ENCODE peak calls at places on chromosomes 11 and 22, in nine cellular contexts. Z, L, G, O, T, K, I, Q and X are unnamed samples.

GRCh38 chr22:21449531-21450319 is 17.5 kb upstream of the TMEM191C start:
- DNase-seq in Z (no peak), L (peak), G (no peak), O (no peak), T (peak), K (no peak), I (peak), Q (peak), X (peak)

GRCh38 chr22:29351042-29351441 is 35.5 kb upstream of the RASL10A start:
- DNase-seq in Z (no peak), L (peak), G (no peak), O (no peak), T (no peak), K (no peak), I (no peak), Q (no peak), X (no peak)

GRCh38 chr11:35525501-35526175 is at the start of gene PAMR1:
- DNase-seq in Z (peak), L (peak), G (peak), O (no peak), T (peak), K (no peak), I (peak), Q (peak), X (no peak)

GRCh38 chr11:34356130-34356529 is 1.7 kb downstream of the ABTB2 start:
- DNase-seq in Z (no peak), L (no peak), G (no peak), O (no peak), T (no peak), K (no peak), I (no peak), Q (no peak), X (no peak)

GRCh38 chr11:99589771-99590170 is 569.0 kb downstream of the CNTN5 start:
- DNase-seq in Z (no peak), L (no peak), G (no peak), O (no peak), T (no peak), K (no peak), I (no peak), Q (no peak), X (no peak)

GRCh38 chr22:19607198-19608113 is 83.2 kb upstream of the CLDN5 start:
- DNase-seq in Z (no peak), L (no peak), G (no peak), O (no peak), T (no peak), K (no peak), I (peak), Q (no peak), X (no peak)

GRCh38 chr11:113242767-113243397 is 71.5 kb upstream of the TTC12 start:
- DNase-seq in Z (no peak), L (no peak), G (no peak), O (no peak), T (no peak), K (no peak), I (peak), Q (no peak), X (no peak)

GRCh38 chr11:112004389-112004788 is 20.8 kb upstream of the DLAT start:
- DNase-seq in Z (no peak), L (no peak), G (no peak), O (no peak), T (no peak), K (peak), I (no peak), Q (no peak), X (no peak)

GRCh38 chr11:33525789-33526188 is 174.8 kb downstream of the C11orf91 start:
- DNase-seq in Z (no peak), L (no peak), G (no peak), O (no peak), T (no peak), K (no peak), I (no peak), Q (no peak), X (no peak)

GRCh38 chr11:125797641-125798040 is 9.7 kb downstream of the PATE3 start:
- DNase-seq in Z (no peak), L (no peak), G (no peak), O (no peak), T (no peak), K (no peak), I (no peak), Q (no peak), X (no peak)

GRCh38 chr22:46372686-46373085 is 37.2 kb downstream of the TRMU start:
- DNase-seq in Z (no peak), L (no peak), G (peak), O (no peak), T (no peak), K (no peak), I (no peak), Q (no peak), X (no peak)

GRCh38 chr22:50571264-50572175 is 6.7 kb downstream of the CPT1B start:
- DNase-seq in Z (no peak), L (no peak), G (peak), O (no peak), T (no peak), K (no peak), I (no peak), Q (no peak), X (no peak)

GRCh38 chr11:36447947-36448346 is 62.1 kb downstream of the TRAF6 start:
- DNase-seq in Z (peak), L (no peak), G (no peak), O (no peak), T (no peak), K (no peak), I (no peak), Q (no peak), X (no peak)

GRCh38 chr11:6012055-6012668 is 5.4 kb upstream of the OR56A4 start:
- DNase-seq in Z (no peak), L (no peak), G (no peak), O (no peak), T (no peak), K (no peak), I (no peak), Q (no peak), X (no peak)

GRCh38 chr22:46122511-46122971 is 27.8 kb upstream of the PPARA start:
- DNase-seq in Z (peak), L (peak), G (peak), O (no peak), T (peak), K (peak), I (peak), Q (peak), X (no peak)

GRCh38 chr22:43293661-43294392 is 49.3 kb downstream of the SCUBE1 start:
- DNase-seq in Z (peak), L (peak), G (peak), O (no peak), T (peak), K (no peak), I (peak), Q (no peak), X (no peak)

GRCh38 chr11:59842316-59842715 is 3.0 kb downstream of the CBLIF start:
- DNase-seq in Z (no peak), L (no peak), G (no peak), O (no peak), T (no peak), K (no peak), I (no peak), Q (no peak), X (no peak)

GRCh38 chr22:36323182-36323854 is 64.4 kb downstream of the MYH9 start:
- DNase-seq in Z (no peak), L (no peak), G (peak), O (no peak), T (peak), K (no peak), I (peak), Q (peak), X (peak)

GRCh38 chr11:114207096-114207495 is 89.1 kb upstream of the NNMT start:
- DNase-seq in Z (no peak), L (no peak), G (no peak), O (no peak), T (no peak), K (no peak), I (no peak), Q (no peak), X (no peak)

GRCh38 chr11:12968836-12969235 is 40.3 kb upstream of the RASSF10 start:
- DNase-seq in Z (no peak), L (no peak), G (no peak), O (no peak), T (no peak), K (no peak), I (no peak), Q (no peak), X (no peak)

GRCh38 chr22:44145544-44145943 is 35.2 kb upstream of the PARVG start:
- DNase-seq in Z (no peak), L (no peak), G (peak), O (no peak), T (no peak), K (no peak), I (no peak), Q (peak), X (no peak)

GRCh38 chr22:43889366-43890253 is 2.2 kb downstream of the PNPLA5 start:
- DNase-seq in Z (no peak), L (no peak), G (no peak), O (no peak), T (no peak), K (no peak), I (peak), Q (no peak), X (no peak)

GRCh38 chr11:88603499-88603898 is 266.0 kb upstream of the CTSC start:
- DNase-seq in Z (no peak), L (no peak), G (no peak), O (no peak), T (no peak), K (no peak), I (peak), Q (no peak), X (no peak)

GRCh38 chr22:30667486-30668305 is at the start of gene DUSP18:
- DNase-seq in Z (peak), L (peak), G (peak), O (peak), T (peak), K (peak), I (peak), Q (peak), X (peak)

GRCh38 chr11:14638561-14638960 is 5.0 kb upstream of the PDE3B start:
- DNase-seq in Z (no peak), L (no peak), G (no peak), O (no peak), T (no peak), K (no peak), I (no peak), Q (no peak), X (no peak)

GRCh38 chr11:15836801-15837200 is 519.5 kb downstream of the SOX6 start:
- DNase-seq in Z (no peak), L (no peak), G (no peak), O (no peak), T (no peak), K (no peak), I (no peak), Q (no peak), X (no peak)

GRCh38 chr11:87878373-87878779 is 296.9 kb downstream of the RAB38 start:
- DNase-seq in Z (peak), L (peak), G (no peak), O (no peak), T (no peak), K (peak), I (peak), Q (no peak), X (no peak)

GRCh38 chr22:35023692-35024363 is 42.1 kb upstream of the ISX start:
- DNase-seq in Z (peak), L (peak), G (peak), O (no peak), T (peak), K (peak), I (no peak), Q (peak), X (no peak)

GRCh38 chr11:116282481-116282880 is 490.3 kb downstream of the BUD13 start:
- DNase-seq in Z (no peak), L (no peak), G (no peak), O (no peak), T (no peak), K (no peak), I (no peak), Q (no peak), X (no peak)

GRCh38 chr11:123164732-123165450 is 30.2 kb downstream of the CLMP start:
- DNase-seq in Z (no peak), L (no peak), G (no peak), O (no peak), T (no peak), K (no peak), I (peak), Q (no peak), X (no peak)

GRCh38 chr11:25319068-25319467 is 822.2 kb downstream of the LUZP2 start:
- DNase-seq in Z (no peak), L (no peak), G (no peak), O (no peak), T (no peak), K (no peak), I (no peak), Q (no peak), X (no peak)

GRCh38 chr22:43001271-43002197 is 13.4 kb downstream of the PACSIN2 start:
- DNase-seq in Z (no peak), L (no peak), G (no peak), O (no peak), T (no peak), K (no peak), I (no peak), Q (no peak), X (no peak)

GRCh38 chr22:39622881-39623367 is 52.4 kb downstream of the CACNA1I start:
- DNase-seq in Z (peak), L (peak), G (peak), O (no peak), T (peak), K (peak), I (peak), Q (no peak), X (no peak)

GRCh38 chr11:7251836-7252682 is at the start of gene SYT9:
- DNase-seq in Z (no peak), L (peak), G (peak), O (no peak), T (no peak), K (no peak), I (no peak), Q (peak), X (peak)

GRCh38 chr11:827146-827860 is 416 bp upstream of the CRACR2B start:
- DNase-seq in Z (peak), L (peak), G (peak), O (no peak), T (no peak), K (no peak), I (no peak), Q (no peak), X (no peak)

GRCh38 chr11:120554771-120555432 is 43.4 kb downstream of the GRIK4 start:
- DNase-seq in Z (no peak), L (no peak), G (no peak), O (no peak), T (no peak), K (no peak), I (peak), Q (no peak), X (no peak)

DNA sequence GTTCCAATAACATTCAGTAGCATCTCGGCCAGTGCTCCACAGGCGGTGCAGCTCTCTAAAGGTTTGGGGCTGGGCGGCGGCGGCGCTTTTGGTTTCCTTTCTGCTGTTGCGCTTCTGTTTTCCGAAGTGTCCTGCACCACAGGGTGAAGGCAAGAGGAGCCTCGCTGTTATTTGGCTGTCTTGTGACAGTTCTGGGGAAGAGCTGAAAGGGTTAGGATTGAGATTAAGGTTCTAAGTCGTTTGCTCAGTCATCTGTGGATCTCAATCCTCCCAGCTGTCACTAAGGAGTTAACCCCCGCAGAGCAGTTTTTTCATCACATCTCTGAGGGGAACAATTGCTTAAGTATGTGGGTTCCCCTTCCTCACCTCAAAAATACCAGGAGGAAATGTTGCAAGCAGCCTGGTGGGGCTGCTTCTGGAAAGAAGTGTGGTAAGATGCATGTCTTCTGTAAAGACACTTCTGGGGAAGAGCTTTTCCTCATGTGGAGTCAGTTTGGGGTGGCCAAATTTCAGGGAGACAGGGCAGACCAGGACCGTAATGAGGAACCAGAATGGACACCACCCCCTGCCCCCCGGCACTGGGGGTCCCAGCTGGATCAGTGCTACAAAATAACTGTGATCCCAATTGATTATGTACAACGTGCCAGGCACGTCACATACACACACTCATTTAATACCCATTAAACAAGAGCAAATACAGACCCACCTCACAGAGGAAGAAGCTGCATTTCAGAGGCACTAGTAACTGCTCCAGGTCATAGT is 14.2 kb downstream of the TMEM121B start:
- DNase-seq in Z (no peak), L (no peak), G (no peak), O (no peak), T (no peak), K (no peak), I (no peak), Q (peak), X (no peak)
- H3K27ac ChIP-seq in Z (no peak), L (peak), G (no peak), O (peak), T (no peak), K (no peak), I (no peak), Q (no peak), X (no peak)

GRCh38 chr11:96241351-96241841 is 101.6 kb downstream of the MAML2 start:
- DNase-seq in Z (no peak), L (peak), G (no peak), O (no peak), T (no peak), K (no peak), I (no peak), Q (no peak), X (no peak)
- TF ChIP-seq CTCF in Z (peak), L (no peak), G (no peak), O (no peak), T (no peak), K (peak), I (peak), Q (no peak), X (no peak)

DNA sequence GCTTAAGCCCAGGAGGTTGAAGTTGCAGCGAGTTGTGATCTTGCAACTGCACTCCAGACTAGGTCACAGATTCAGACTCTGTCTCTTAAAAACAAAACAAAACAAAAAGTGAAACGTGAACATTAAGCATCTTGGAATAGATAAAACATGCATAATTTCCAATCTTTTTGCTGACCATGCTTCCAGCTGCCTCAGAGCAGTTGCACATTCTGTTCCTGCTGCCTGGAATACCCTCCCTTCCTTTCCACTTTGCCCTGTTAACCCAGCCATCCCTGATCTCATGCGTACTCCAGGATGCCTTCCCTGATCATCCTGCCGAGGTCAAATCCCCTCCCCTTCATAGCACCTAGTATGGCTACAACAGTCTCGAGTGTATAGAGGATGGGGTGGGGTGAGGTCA is 685 bp upstream of the CCDC88B start:
- DNase-seq in Z (no peak), L (no peak), G (no peak), O (no peak), T (no peak), K (no peak), I (no peak), Q (no peak), X (no peak)
- H3K4me3 ChIP-seq in Z (no peak), L (no peak), G (no peak), O (no peak), T (no peak), K (no peak), I (no peak), Q (no peak), X (no peak)

DNA sequence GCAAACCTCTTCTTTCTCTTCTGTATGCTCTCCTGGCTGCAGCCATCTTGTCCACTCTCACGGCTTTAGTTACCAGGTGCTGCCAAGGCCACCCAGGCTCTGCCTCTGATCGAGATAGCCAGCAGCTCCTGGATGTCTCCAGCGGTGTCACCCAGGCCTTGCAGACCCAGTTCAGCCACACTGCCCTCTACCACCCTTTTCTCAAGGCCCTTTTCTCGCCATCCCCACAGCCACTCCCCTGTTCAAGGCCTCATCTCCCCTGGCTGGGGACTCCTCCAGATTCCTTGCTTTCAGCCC is 43.5 kb downstream of the GDPD5 start:
- DNase-seq in Z (no peak), L (no peak), G (no peak), O (no peak), T (no peak), K (no peak), I (no peak), Q (no peak), X (no peak)
- H3K27ac ChIP-seq in Z (no peak), L (no peak), G (no peak), O (no peak), T (no peak), K (no peak), I (no peak), Q (no peak), X (no peak)

GRCh38 chr22:25048659-25049657 is 96.4 kb downstream of the KIAA1671 start:
- DNase-seq in Z (peak), L (peak), G (peak), O (no peak), T (no peak), K (peak), I (peak), Q (no peak), X (no peak)
- TF ChIP-seq CTCF in Z (peak), L (peak), G (peak), O (peak), T (peak), K (peak), I (peak), Q (peak), X (peak)

GRCh38 chr11:9625728-9626127 is 38.1 kb upstream of the SWAP70 start:
- DNase-seq in Z (no peak), L (no peak), G (no peak), O (no peak), T (no peak), K (no peak), I (no peak), Q (no peak), X (peak)

GRCh38 chr11:9624448-9624847 is 39.4 kb upstream of the SWAP70 start:
- DNase-seq in Z (no peak), L (no peak), G (no peak), O (no peak), T (no peak), K (no peak), I (no peak), Q (no peak), X (peak)

GRCh38 chr11:9629064-9629463 is 34.8 kb upstream of the SWAP70 start:
- DNase-seq in Z (no peak), L (no peak), G (no peak), O (no peak), T (no peak), K (no peak), I (no peak), Q (no peak), X (peak)

GRCh38 chr11:9625158-9625557 is 38.7 kb upstream of the SWAP70 start:
- DNase-seq in Z (no peak), L (no peak), G (no peak), O (no peak), T (no peak), K (no peak), I (no peak), Q (no peak), X (no peak)

DNA sequence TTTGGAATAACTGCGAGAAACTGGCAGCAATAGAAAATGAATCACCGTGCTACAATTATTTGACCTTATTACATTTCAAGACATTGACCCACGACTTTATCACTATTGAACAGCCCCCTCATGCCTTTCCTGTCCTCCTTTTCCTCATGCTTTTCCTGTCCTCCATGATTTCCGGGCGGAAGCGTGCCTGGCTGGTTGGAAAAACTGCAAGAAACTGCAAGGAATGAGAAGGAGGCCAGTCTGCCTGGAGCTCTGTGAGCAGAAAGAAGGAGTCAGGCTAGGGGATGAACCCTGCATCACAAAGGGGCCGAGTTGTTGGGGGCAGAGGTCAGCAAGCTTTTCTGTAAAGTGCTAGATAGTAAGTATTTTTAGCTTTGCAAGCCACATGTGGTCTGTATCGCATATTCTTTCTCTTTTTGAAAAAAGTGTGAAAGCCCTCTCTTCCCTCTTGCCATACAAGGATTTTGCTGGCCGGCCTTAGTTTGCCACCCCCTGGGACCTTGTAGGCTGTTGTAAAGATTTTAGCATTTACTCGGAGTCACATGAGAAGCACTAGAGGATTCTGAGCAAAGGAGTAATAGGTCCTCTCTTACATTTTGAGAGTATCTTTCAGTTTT is 37.0 kb upstream of the SWAP70 start:
- DNase-seq in Z (no peak), L (no peak), G (peak), O (no peak), T (no peak), K (no peak), I (no peak), Q (no peak), X (peak)
- H3K4me3 ChIP-seq in Z (no peak), L (no peak), G (no peak), O (no peak), T (no peak), K (no peak), I (no peak), Q (no peak), X (no peak)

GRCh38 chr11:11422291-11423128 is 69.5 kb upstream of the CSNK2A3 start:
- DNase-seq in Z (no peak), L (no peak), G (no peak), O (no peak), T (no peak), K (no peak), I (no peak), Q (no peak), X (no peak)
- H3K27ac ChIP-seq in Z (no peak), L (no peak), G (no peak), O (no peak), T (no peak), K (no peak), I (no peak), Q (no peak), X (no peak)